ENCODE peak calls at places on chromosomes 12 and 14, in nine cellular contexts. L is breast epithelium; S is Peyer's patch; P is pancreas; R is naive thymus-derived CD4-positive, alpha-beta T cell; C is cardiac muscle cell; V is tibial artery; J is HL-60; M is uterus. U is an unnamed sample.

GRCh38 chr14:76201162-76201561 is 49.4 kb downstream of the GPATCH2L start:
- DNase-seq in J (no peak), S (no peak), R (no peak), V (no peak), M (no peak), P (no peak), L (no peak), C (no peak), U (no peak)

GRCh38 chr14:83887871-83888270 is 1642.1 kb upstream of the FLRT2 start:
- DNase-seq in J (no peak), M (no peak), P (no peak), R (no peak), S (no peak), L (no peak), C (no peak), V (no peak), U (no peak)

GRCh38 chr12:118980407-118981014 is 830 bp upstream of the SRRM4 start:
- DNase-seq in J (no peak), C (peak; percentile 28), M (no peak), S (no peak), P (no peak), L (no peak), R (no peak), V (no peak), U (no peak)

GRCh38 chr14:89625208-89625987 is 208.4 kb upstream of the FOXN3 start:
- DNase-seq in L (no peak), S (no peak), J (no peak), M (peak; percentile 40), R (no peak), V (no peak), C (no peak), P (no peak), U (no peak)

GRCh38 chr12:113649256-113649830 is 177.7 kb upstream of the LHX5 start:
- DNase-seq in R (no peak), J (no peak), V (no peak), S (no peak), L (no peak), P (no peak), C (no peak), M (no peak), U (no peak)

GRCh38 chr14:76432967-76433752 is 57.2 kb downstream of the ESRRB start:
- DNase-seq in R (no peak), M (no peak), P (no peak), V (no peak), S (no peak), J (no peak), L (no peak), C (no peak), U (no peak)

GRCh38 chr12:42958271-42958674 is 368.7 kb upstream of the PRICKLE1 start:
- DNase-seq in V (no peak), L (no peak), S (no peak), C (no peak), J (no peak), P (no peak), M (no peak), R (no peak), U (no peak)

GRCh38 chr14:61730756-61731373 is 31.4 kb upstream of the SNAPC1 start:
- DNase-seq in M (no peak), P (no peak), L (no peak), C (no peak), J (no peak), S (no peak), R (peak; percentile 47), V (no peak), U (no peak)

GRCh38 chr14:52735921-52736489 is 6.0 kb downstream of the STYX start:
- DNase-seq in R (no peak), C (no peak), J (no peak), V (no peak), S (no peak), P (no peak), L (no peak), M (no peak), U (no peak)

GRCh38 chr12:49824886-49825285 is 3.3 kb downstream of the NCKAP5L start:
- DNase-seq in M (no peak), L (no peak), V (no peak), C (no peak), S (no peak), J (peak; percentile 41), P (no peak), R (no peak), U (no peak)

GRCh38 chr12:21439347-21439746 is 1.9 kb downstream of the PYROXD1 start:
- DNase-seq in C (no peak), S (no peak), J (no peak), R (no peak), L (no peak), P (no peak), M (no peak), V (no peak), U (no peak)

GRCh38 chr14:90500665-90501370 is 104.0 kb downstream of the CALM1 start:
- DNase-seq in P (no peak), L (no peak), V (peak; percentile 54), S (no peak), J (peak; percentile 29), M (no peak), R (no peak), C (peak; percentile 25), U (no peak)

GRCh38 chr14:102095231-102095870 is 8.5 kb upstream of the HSP90AA1 start:
- DNase-seq in M (no peak), R (no peak), J (no peak), V (no peak), P (no peak), C (no peak), L (no peak), S (no peak), U (no peak)

GRCh38 chr12:3177778-3178435 is 100.7 kb downstream of the TSPAN9 start:
- DNase-seq in V (no peak), P (no peak), L (no peak), M (no peak), S (no peak), C (no peak), J (no peak), R (no peak), U (no peak)
- H3K4me3 ChIP-seq in V (no peak overlapping the region), P (no peak overlapping the region), L (no peak overlapping the region), M (no peak overlapping the region), S (no peak overlapping the region), C (no peak overlapping the region), J (no peak overlapping the region), R (no peak overlapping the region), U (no peak overlapping the region)

DNA sequence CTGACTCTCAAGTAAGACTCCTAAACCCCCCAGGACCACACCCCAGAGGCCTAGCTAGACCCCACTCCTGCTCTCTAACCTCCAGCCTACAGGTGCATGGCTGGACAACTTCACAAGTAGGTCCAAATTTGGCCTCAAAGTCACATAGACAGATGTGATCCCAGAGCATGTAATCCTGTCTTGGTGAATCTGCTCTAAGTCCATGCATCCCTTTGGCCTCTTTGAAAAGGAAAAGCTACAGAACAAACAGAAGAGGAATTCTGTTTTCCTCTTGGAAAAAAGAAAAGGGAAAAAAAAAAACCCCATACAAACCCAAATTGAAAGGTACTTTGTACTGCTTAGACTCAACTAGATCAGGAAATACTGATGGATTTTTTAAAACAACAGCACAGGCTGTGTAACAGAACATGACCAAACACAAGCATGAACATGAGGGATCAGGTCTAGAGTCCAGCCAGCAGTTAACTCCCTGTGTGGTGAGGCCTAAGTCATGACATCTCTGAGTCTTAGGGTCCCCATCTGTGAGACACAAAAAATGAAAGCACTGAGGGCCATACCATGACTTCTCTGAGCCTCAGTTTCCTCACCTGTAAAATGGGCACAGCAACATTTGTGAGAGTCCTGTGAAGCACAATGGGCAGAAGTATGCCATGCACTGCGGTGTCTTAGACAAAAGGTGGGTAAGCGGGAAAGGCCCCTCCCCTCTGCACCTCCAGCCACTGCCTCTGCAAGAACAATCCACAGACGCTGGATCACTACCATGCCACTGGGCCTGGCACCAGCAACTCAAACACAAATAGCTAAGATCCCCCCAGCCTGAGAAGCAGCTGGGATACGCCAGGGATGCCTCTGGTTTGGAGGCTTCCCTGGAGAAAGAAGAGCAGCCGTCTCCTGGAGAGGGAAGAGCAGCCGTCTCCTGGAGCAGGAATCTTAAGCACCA is 9.9 kb downstream of the PITPNM2 start:
- DNase-seq in R (no peak), J (no peak), L (no peak), P (no peak), M (no peak), C (no peak), S (no peak), V (no peak), U (no peak)
- H3K27ac ChIP-seq in R (no peak overlapping the region), J (no peak overlapping the region), L (peak overlapping the region; percentile 62), P (no peak overlapping the region), M (peak overlapping the region; percentile 76), C (peak overlapping the region; percentile 24), S (peak overlapping the region; percentile 62), V (peak overlapping the region; percentile 74), U (peak overlapping the region; percentile 90)

GRCh38 chr14:106203438-106203837 is 677.1 kb downstream of the TMEM121 start:
- DNase-seq in R (no peak), P (no peak), M (no peak), L (no peak), S (no peak), J (no peak), V (no peak), C (no peak), U (no peak)

GRCh38 chr14:106201376-106201775 is 675.0 kb downstream of the TMEM121 start:
- DNase-seq in R (no peak), P (no peak), S (no peak), J (no peak), C (no peak), M (no peak), V (no peak), L (no peak), U (no peak)

GRCh38 chr14:106204063-106204462 is 677.7 kb downstream of the TMEM121 start:
- DNase-seq in L (no peak), V (no peak), S (no peak), M (no peak), P (no peak), C (no peak), J (no peak), R (no peak), U (no peak)

GRCh38 chr14:106200539-106201310 is 674.3 kb downstream of the TMEM121 start:
- DNase-seq in C (no peak), R (peak; percentile 46), V (no peak), P (no peak), S (no peak), M (no peak), J (no peak), L (no peak), U (no peak)
- H3K4me3 ChIP-seq in C (no peak overlapping the region), R (peak overlapping the region; percentile 22), V (no peak overlapping the region), P (no peak overlapping the region), S (no peak overlapping the region), M (no peak overlapping the region), J (no peak overlapping the region), L (no peak overlapping the region), U (no peak overlapping the region)

GRCh38 chr14:24416932-24417619 is 12.4 kb downstream of the CBLN3 start:
- DNase-seq in V (no peak), C (no peak), L (no peak), M (no peak), J (no peak), R (no peak), P (no peak), S (no peak), U (no peak)

GRCh38 chr14:24414077-24414476 is 15.3 kb downstream of the NYNRIN start:
- DNase-seq in M (no peak), C (no peak), L (no peak), R (no peak), J (no peak), P (no peak), V (no peak), S (no peak), U (no peak)

GRCh38 chr14:24416254-24416931 is 13.1 kb downstream of the CBLN3 start:
- DNase-seq in L (no peak), M (no peak), S (no peak), P (no peak), R (no peak), J (no peak), V (no peak), C (peak; percentile 64), U (no peak)

GRCh38 chr14:24415421-24416253 is 13.8 kb downstream of the CBLN3 start:
- DNase-seq in C (no peak), J (no peak), S (no peak), L (no peak), V (no peak), R (no peak), P (no peak), M (no peak), U (no peak)

GRCh38 chr14:24414732-24415420 is 14.6 kb downstream of the CBLN3 start:
- DNase-seq in S (no peak), C (no peak), J (no peak), L (no peak), M (no peak), R (no peak), P (no peak), V (no peak), U (no peak)
- H3K27ac ChIP-seq in S (no peak overlapping the region), C (no peak overlapping the region), J (no peak overlapping the region), L (no peak overlapping the region), M (no peak overlapping the region), R (no peak overlapping the region), P (no peak overlapping the region), V (no peak overlapping the region), U (no peak overlapping the region)

U was measured in transverse colon.